ENCODE peak calls at places on chromosomes 6 and 20, in ten cellular contexts. C, H, Z, S, V, B, X, Y, Q and O are unnamed samples.

GRCh38 chr6:32371803-32372202 is at the start of gene TSBP1:
- ATAC-seq in Z (no peak), H (no peak), S (no peak), X (no peak), C (no peak), Y (no peak), B (no peak), Q (no peak), V (no peak), O (no peak)

GRCh38 chr20:13212750-13213149 is 8.3 kb upstream of the ISM1 start:
- ATAC-seq in V (no peak), H (no peak), C (no peak), Y (no peak), Q (no peak), X (peak), S (no peak), B (no peak), Z (peak), O (peak)

GRCh38 chr6:1538810-1539482 is 70.8 kb upstream of the FOXC1 start:
- ATAC-seq in S (no peak), Z (no peak), V (no peak), C (no peak), B (no peak), Y (peak), Q (peak), X (no peak), H (peak), O (no peak)

GRCh38 chr20:46592580-46593362 is 42.3 kb upstream of the OCSTAMP start:
- ATAC-seq in C (no peak), S (no peak), H (no peak), Z (no peak), B (no peak), X (peak), Q (no peak), V (no peak), Y (no peak), O (no peak)

GRCh38 chr6:134529921-134530320 is 212.0 kb upstream of the SGK1 start:
- ATAC-seq in C (peak), X (peak), Q (no peak), B (peak), S (peak), Z (no peak), Y (no peak), V (no peak), H (no peak), O (no peak)

GRCh38 chr6:135114355-135115145 is 59.9 kb upstream of the HBS1L start:
- ATAC-seq in Q (no peak), Y (no peak), Z (peak), S (peak), X (peak), C (no peak), H (no peak), B (no peak), V (no peak), O (peak)

GRCh38 chr6:167762259-167762962 is 64.3 kb upstream of the AFDN start:
- ATAC-seq in H (peak), V (no peak), X (no peak), C (peak), Q (peak), Z (no peak), B (no peak), Y (peak), S (no peak), O (no peak)

GRCh38 chr20:32494498-32495216 is 90.5 kb downstream of the NOL4L start:
- ATAC-seq in Q (no peak), S (no peak), B (no peak), Z (no peak), C (no peak), Y (no peak), V (no peak), X (no peak), H (no peak), O (no peak)

GRCh38 chr6:110509617-110510231 is 33.3 kb upstream of the SLC22A16 start:
- ATAC-seq in B (peak), Y (peak), S (no peak), Z (no peak), Q (no peak), C (peak), H (no peak), X (peak), V (peak), O (no peak)

GRCh38 chr20:52152416-52152815 is 39.2 kb downstream of the ZFP64 start:
- ATAC-seq in C (no peak), Q (no peak), X (no peak), S (no peak), B (no peak), H (no peak), V (no peak), Z (no peak), Y (no peak), O (no peak)